ENCODE peak calls at places on chromosomes 4 and X, in six cellular contexts. W, P, Q, X, M and N are unnamed samples.

GRCh38 chr4:125703443-125703842 is 388.7 kb downstream of the FAT4 start:
- DNase-seq in W (no peak), P (no peak), Q (no peak), X (no peak), M (peak; percentile 48), N (no peak)

GRCh38 chr4:114087596-114088230 is 108.3 kb upstream of the ARSJ start:
- DNase-seq in W (no peak), P (no peak), Q (no peak), X (no peak), M (no peak), N (no peak)

GRCh38 chr4:84952004-84952403 is 14.5 kb downstream of the WDFY3 start:
- DNase-seq in W (no peak), P (no peak), Q (no peak), X (no peak), M (peak; percentile 32), N (no peak)

GRCh38 chrX:11380187-11380586 is 87.0 kb downstream of the AMELX start:
- DNase-seq in W (no peak), P (no peak), Q (no peak), X (no peak), M (no peak), N (no peak)

GRCh38 chrX:153967536-153968214 is 3.9 kb downstream of the HCFC1 start:
- DNase-seq in W (no peak), P (no peak), Q (no peak), X (no peak), M (no peak), N (no peak)

GRCh38 chr4:136319789-136320470 is 1212.4 kb downstream of the PCDH18 start:
- DNase-seq in W (no peak), P (no peak), Q (no peak), X (no peak), M (peak; percentile 65), N (no peak)

GRCh38 chr4:168846414-168846813 is 163.6 kb downstream of the CBR4 start:
- DNase-seq in W (no peak), P (no peak), Q (no peak), X (no peak), M (no peak), N (no peak)

GRCh38 chr4:94399277-94399676 is 52.5 kb upstream of the PDLIM5 start:
- DNase-seq in W (no peak), P (no peak), Q (no peak), X (no peak), M (no peak), N (no peak)

GRCh38 chr4:108345862-108346530 is 177.3 kb upstream of the LEF1 start:
- DNase-seq in W (no peak), P (no peak), Q (no peak), X (no peak), M (no peak), N (no peak)

GRCh38 chr4:23887989-23888388 is 1.9 kb downstream of the PPARGC1A start:
- DNase-seq in W (no peak), P (peak; percentile 53), Q (no peak), X (no peak), M (no peak), N (peak; percentile 64)

GRCh38 chrX:133923113-133923512 is 62.3 kb downstream of the GPC3 start:
- DNase-seq in W (no peak), P (no peak), Q (no peak), X (no peak), M (no peak), N (no peak)

GRCh38 chr4:3168029-3168428 is 80.9 kb upstream of the MSANTD1 start:
- DNase-seq in W (peak; percentile 84), P (no peak), Q (no peak), X (no peak), M (no peak), N (no peak)

GRCh38 chr4:176791591-176792347 is 953 bp downstream of the VEGFC start:
- DNase-seq in W (peak; percentile 60), P (peak; percentile 52), Q (no peak), X (no peak), M (peak; percentile 37), N (peak; percentile 24)

GRCh38 chr4:82645868-82646267 is 84.1 kb upstream of the TMEM150C start:
- DNase-seq in W (no peak), P (no peak), Q (no peak), X (no peak), M (no peak), N (no peak)

GRCh38 chrX:134735015-134735414 is 76.7 kb upstream of the PLAC1 start:
- DNase-seq in W (no peak), P (no peak), Q (no peak), X (no peak), M (no peak), N (no peak)

GRCh38 chrX:109710181-109710580 is 22.9 kb downstream of the ACSL4 start:
- DNase-seq in W (no peak), P (no peak), Q (no peak), X (no peak), M (no peak), N (no peak)

GRCh38 chr4:76212851-76213414 is 691 bp downstream of the SCARB2 start:
- DNase-seq in W (no peak), P (no peak), Q (no peak), X (no peak), M (no peak), N (no peak)

GRCh38 chr4:119835511-119835910 is 206.9 kb upstream of the PDE5A start:
- DNase-seq in W (no peak), P (no peak), Q (no peak), X (no peak), M (peak; percentile 5), N (no peak)

GRCh38 chr4:53015681-53016080 is 153.6 kb downstream of the RASL11B start:
- DNase-seq in W (peak; percentile 75), P (no peak), Q (no peak), X (no peak), M (peak; percentile 77), N (no peak)

DNA sequence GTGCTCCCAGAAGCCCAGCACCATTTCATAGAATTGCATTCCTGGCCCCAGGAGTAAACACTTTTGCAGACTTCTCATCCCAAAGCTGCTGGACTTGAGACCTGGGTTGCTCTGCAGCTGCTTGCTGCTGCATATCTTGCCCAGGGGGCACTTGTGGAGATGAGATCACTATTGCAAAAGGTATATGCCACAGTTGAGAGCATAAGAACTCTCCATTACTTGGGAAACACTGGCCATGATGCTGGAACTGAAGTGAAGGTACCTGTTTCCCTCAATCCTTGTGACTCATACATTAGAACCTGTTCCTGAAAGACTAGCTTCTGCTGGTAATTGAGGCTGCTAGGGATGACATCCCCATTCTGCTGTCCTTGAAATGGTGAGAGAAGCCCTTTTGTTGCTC is 43.1 kb upstream of the WDR1 start:
- DNase-seq in W (no peak), P (no peak), Q (no peak), X (no peak), M (no peak), N (no peak)
- H3K4me1 ChIP-seq in W (peaks cover 2% of the 10 kb centered on the region), P (no peaks in the 10 kb centered on the region), Q (no peaks in the 10 kb centered on the region), X (peaks cover 12% of the 10 kb centered on the region), M (peaks cover 16% of the 10 kb centered on the region), N (peaks cover 3% of the 10 kb centered on the region)

GRCh38 chr4:86596802-86597201 is 2.7 kb downstream of the PTPN13 start:
- DNase-seq in W (no peak), P (no peak), Q (no peak), X (no peak), M (peak; percentile 8), N (no peak)
- H3K4me3 ChIP-seq in W (no peak overlapping the region), P (no peak overlapping the region), Q (no peak overlapping the region), X (no peak overlapping the region), M (peak overlapping the region; percentile 92), N (no peak overlapping the region)

GRCh38 chr4:15011166-15011565 is 8.9 kb downstream of the CPEB2 start:
- DNase-seq in W (no peak), P (no peak), Q (no peak), X (no peak), M (no peak), N (no peak)
- TF ChIP-seq CTCF in W (no peak), P (no peak), Q (no peak), X (no peak), M (no peak), N (no peak)

DNA sequence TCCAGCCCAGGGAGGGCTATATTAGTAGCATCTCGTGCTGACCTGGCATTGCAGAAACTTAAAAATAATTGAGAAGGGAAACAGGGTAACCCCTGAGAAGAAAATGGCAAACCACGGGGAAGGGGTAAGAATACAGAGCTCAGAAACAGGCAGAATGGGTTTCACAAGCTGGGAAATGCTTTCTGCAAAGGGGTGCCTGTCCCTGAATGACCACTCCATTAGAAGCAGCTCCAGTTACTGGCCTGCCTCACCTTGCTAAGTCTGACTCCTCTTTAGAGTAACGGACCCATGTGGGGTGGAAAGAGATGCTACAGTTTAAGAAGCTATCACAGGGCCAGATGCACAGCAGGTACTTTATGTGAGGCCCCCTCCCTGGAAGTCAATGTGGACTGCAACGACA is 2.5 kb downstream of the WDR1 start:
- DNase-seq in W (no peak), P (no peak), Q (no peak), X (no peak), M (no peak), N (no peak)
- H3K4me1 ChIP-seq in W (peaks cover 38% of the 10 kb centered on the region), P (peaks cover 63% of the 10 kb centered on the region), Q (peaks cover 77% of the 10 kb centered on the region), X (peaks cover 9% of the 10 kb centered on the region), M (peaks cover 16% of the 10 kb centered on the region), N (peaks cover 66% of the 10 kb centered on the region)

GRCh38 chr4:184470785-184471110 is 3.6 kb downstream of the IRF2 start:
- DNase-seq in W (no peak), P (no peak), Q (no peak), X (no peak), M (no peak), N (no peak)
- H3K4me3 ChIP-seq in W (no peak overlapping the region), P (no peak overlapping the region), Q (no peak overlapping the region), X (no peak overlapping the region), M (no peak overlapping the region), N (no peak overlapping the region)